ENCODE peak calls at places on chromosomes 2 and 18, in eight cellular contexts. K is activated CD4-positive, alpha-beta T cell treated with anti-CD3 and anti-CD28 coated beads for 4 hours; L is NCI-H82; J is islet precursor cell; G is GM12878; A is NCI-H1417 treated with DMSO at 0.1 percent for 48 hours; Z is foreskin fibroblast; P is left lung. X is an unnamed sample.

GRCh38 chr18:21262979-21263378 is 20.9 kb downstream of the GREB1L start:
- DNase-seq in A (no peak), J (no peak), K (no peak), P (no peak), Z (no peak), L (peak), G (no peak), X (no peak)

GRCh38 chr2:142681952-142682351 is 195.5 kb upstream of the KYNU start:
- DNase-seq in K (no peak), Z (no peak), G (no peak), A (no peak), J (no peak), P (no peak), L (no peak), X (no peak)

GRCh38 chr2:131093066-131093842 is at the start of gene FAM168B:
- DNase-seq in A (peak), L (peak), Z (peak), P (peak), J (peak), G (peak), K (peak), X (peak)

GRCh38 chr2:88880441-88880953 is 189.0 kb downstream of the RPIA start:
- DNase-seq in Z (peak), P (no peak), L (peak), K (peak), J (no peak), A (no peak), G (no peak), X (no peak)

GRCh38 chr2:28587526-28588230 is 91.8 kb downstream of the PLB1 start:
- DNase-seq in K (no peak), Z (no peak), G (no peak), J (no peak), P (peak), A (no peak), L (no peak), X (no peak)

GRCh38 chr2:40734797-40735196 is 282.9 kb upstream of the SLC8A1 start:
- DNase-seq in L (no peak), K (no peak), J (no peak), G (no peak), P (no peak), A (no peak), Z (peak), X (no peak)

GRCh38 chr2:241081643-241082337 is 20.3 kb downstream of the MTERF4 start:
- DNase-seq in P (no peak), Z (no peak), G (no peak), K (no peak), L (no peak), J (peak), A (no peak), X (no peak)

GRCh38 chr2:81206216-81206615 is 901.7 kb upstream of the LRRTM1 start:
- DNase-seq in Z (no peak), L (no peak), K (no peak), J (peak), P (no peak), A (no peak), G (no peak), X (no peak)

GRCh38 chr2:224584111-224584764 is 925 bp downstream of the CUL3 start:
- DNase-seq in A (no peak), P (peak), Z (peak), K (peak), G (no peak), J (peak), L (peak), X (peak)

GRCh38 chr2:152730591-152731333 is 12.3 kb downstream of the ARL6IP6 start:
- DNase-seq in K (no peak), J (no peak), G (no peak), Z (peak), A (no peak), P (no peak), L (no peak), X (no peak)

GRCh38 chr2:84904717-84905174 is 710 bp upstream of the TMSB10 start:
- DNase-seq in P (peak), L (peak), K (no peak), Z (peak), A (no peak), J (peak), G (no peak), X (no peak)

GRCh38 chr2:176552456-176553135 is 283.4 kb downstream of the MTX2 start:
- DNase-seq in G (no peak), J (no peak), L (no peak), A (no peak), K (no peak), P (no peak), Z (peak), X (no peak)

GRCh38 chr2:1227289-1227900 is 185.9 kb upstream of the TPO start:
- DNase-seq in A (no peak), Z (no peak), G (no peak), L (no peak), J (no peak), K (no peak), P (no peak), X (no peak)